ENCODE peak calls at places on chromosomes 13 and 19, in seven cellular contexts. One of them, this sample, is unnamed.
A peak's percentile ranks its signal among the peaks of the same experiment; 100 is the strongest.

GRCh38 chr19:58477871-58478270 is 1.7 kb downstream of the ZNF446 start:
- DNase-seq in mucosa of descending colon: no peak
- DNase-seq in CD8-positive, alpha-beta memory T cell: no peak
- DNase-seq in mesendoderm: no peak
- DNase-seq in cardiac muscle cell: no peak
- DNase-seq in upper lobe of right lung: no peak
- DNase-seq in trophoblast cell: no peak
- DNase-seq in this sample: no peak

GRCh38 chr19:5774921-5775320 is 9.6 kb downstream of the PRR22 start:
- DNase-seq in mesendoderm: no peak
- DNase-seq in upper lobe of right lung: no peak
- DNase-seq in trophoblast cell: no peak
- DNase-seq in mucosa of descending colon: no peak
- DNase-seq in cardiac muscle cell: no peak
- DNase-seq in CD8-positive, alpha-beta memory T cell: no peak
- DNase-seq in this sample: no peak

GRCh38 chr19:53132231-53132991 is at the start of gene ZNF415:
- DNase-seq in cardiac muscle cell: peak; percentile 83
- DNase-seq in trophoblast cell: peak; percentile 84
- DNase-seq in CD8-positive, alpha-beta memory T cell: peak; percentile 37
- DNase-seq in mucosa of descending colon: peak; percentile 80
- DNase-seq in upper lobe of right lung: peak; percentile 79
- DNase-seq in mesendoderm: peak; percentile 89
- DNase-seq in this sample: peak; percentile 92

GRCh38 chr13:81017525-81018152 is 676.7 kb upstream of the SPRY2 start:
- DNase-seq in trophoblast cell: no peak
- DNase-seq in upper lobe of right lung: no peak
- DNase-seq in mucosa of descending colon: no peak
- DNase-seq in cardiac muscle cell: peak; percentile 70
- DNase-seq in CD8-positive, alpha-beta memory T cell: peak; percentile 4
- DNase-seq in mesendoderm: peak; percentile 53
- DNase-seq in this sample: no peak

GRCh38 chr13:98187862-98188261 is 10.8 kb upstream of the RNF113B start:
- DNase-seq in upper lobe of right lung: no peak
- DNase-seq in CD8-positive, alpha-beta memory T cell: no peak
- DNase-seq in trophoblast cell: no peak
- DNase-seq in cardiac muscle cell: no peak
- DNase-seq in mesendoderm: no peak
- DNase-seq in mucosa of descending colon: no peak
- DNase-seq in this sample: no peak

GRCh38 chr19:39209196-39209595 is 5.1 kb upstream of the SYCN start:
- DNase-seq in mesendoderm: no peak
- DNase-seq in cardiac muscle cell: no peak
- DNase-seq in upper lobe of right lung: no peak
- DNase-seq in trophoblast cell: no peak
- DNase-seq in mucosa of descending colon: no peak
- DNase-seq in CD8-positive, alpha-beta memory T cell: no peak
- DNase-seq in this sample: no peak

GRCh38 chr13:32587774-32588165 is 1.5 kb downstream of the PDS5B start:
- DNase-seq in CD8-positive, alpha-beta memory T cell: no peak
- DNase-seq in cardiac muscle cell: no peak
- DNase-seq in upper lobe of right lung: no peak
- DNase-seq in mucosa of descending colon: no peak
- DNase-seq in mesendoderm: no peak
- DNase-seq in trophoblast cell: no peak
- DNase-seq in this sample: no peak

GRCh38 chr13:49690133-49690989 is 925 bp downstream of the EBPL start:
- DNase-seq in mucosa of descending colon: no peak
- DNase-seq in CD8-positive, alpha-beta memory T cell: no peak
- DNase-seq in cardiac muscle cell: peak; percentile 71
- DNase-seq in upper lobe of right lung: no peak
- DNase-seq in mesendoderm: peak; percentile 3
- DNase-seq in trophoblast cell: no peak
- DNase-seq in this sample: peak; percentile 73

GRCh38 chr19:3471954-3472655 is 8.2 kb downstream of the SMIM24 start:
- DNase-seq in trophoblast cell: no peak
- DNase-seq in upper lobe of right lung: peak; percentile 77
- DNase-seq in mesendoderm: no peak
- DNase-seq in mucosa of descending colon: no peak
- DNase-seq in cardiac muscle cell: peak; percentile 28
- DNase-seq in CD8-positive, alpha-beta memory T cell: no peak
- DNase-seq in this sample: no peak

DNA sequence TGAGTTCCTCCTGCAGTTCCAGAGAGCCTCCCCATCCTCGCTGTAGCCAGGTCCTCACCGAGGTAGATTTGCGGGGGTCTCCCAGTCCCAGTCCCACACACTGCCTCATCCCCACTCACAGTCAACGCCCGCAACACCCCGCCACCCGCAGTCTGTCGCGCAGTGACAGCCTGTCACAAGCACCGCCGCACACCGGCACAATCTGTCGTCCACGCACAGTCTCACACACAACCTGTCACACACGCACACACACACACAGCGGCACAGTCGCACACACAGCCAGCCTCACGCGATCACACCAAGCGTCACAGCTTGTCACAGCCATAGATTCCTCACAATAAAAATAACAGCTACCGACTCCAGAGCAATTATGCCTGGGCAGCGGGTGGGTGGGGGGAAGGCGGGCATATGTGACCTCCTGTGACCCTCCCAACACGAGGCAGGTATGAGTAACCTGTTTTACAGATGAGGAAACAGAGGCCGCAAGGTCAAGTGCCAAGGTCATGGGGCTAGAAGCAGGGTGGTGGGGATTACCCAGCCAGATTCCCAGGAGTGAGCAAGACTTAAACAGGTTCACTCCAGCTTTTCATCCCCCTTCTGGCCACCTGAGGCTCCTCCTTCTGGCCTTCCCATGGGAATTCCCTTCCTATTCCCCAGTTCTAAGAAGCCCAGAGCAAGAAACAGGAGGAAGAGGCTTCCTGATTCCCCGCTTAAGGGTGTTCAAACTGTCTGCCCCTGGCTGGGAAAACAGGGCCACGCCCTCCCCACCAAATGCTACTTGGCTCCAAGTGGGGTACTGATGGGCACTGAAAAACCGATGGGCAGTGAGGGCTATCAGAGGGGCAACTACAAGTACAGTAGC is 13.9 kb downstream of the NFIX start:
- DNase-seq in mesendoderm: peak; percentile 57
- DNase-seq in cardiac muscle cell: no peak
- DNase-seq in CD8-positive, alpha-beta memory T cell: no peak
- DNase-seq in mucosa of descending colon: no peak
- DNase-seq in upper lobe of right lung: no peak
- DNase-seq in trophoblast cell: no peak
- DNase-seq in this sample: no peak
- H3K4me1 ChIP-seq in mesendoderm: no peaks in the 10 kb centered on the region
- H3K4me1 ChIP-seq in cardiac muscle cell: no peaks in the 10 kb centered on the region
- H3K4me1 ChIP-seq in CD8-positive, alpha-beta memory T cell: peaks cover 21% of the 10 kb centered on the region
- H3K4me1 ChIP-seq in mucosa of descending colon: peaks cover 25% of the 10 kb centered on the region
- H3K4me1 ChIP-seq in upper lobe of right lung: peaks cover 78% of the 10 kb centered on the region
- H3K4me1 ChIP-seq in trophoblast cell: no peaks in the 10 kb centered on the region
- H3K4me1 ChIP-seq in this sample: peaks cover 27% of the 10 kb centered on the region

GRCh38 chr19:16447015-16447384 is 24.8 kb downstream of the EPS15L1 start:
- DNase-seq in cardiac muscle cell: peak; percentile 96
- DNase-seq in mucosa of descending colon: peak; percentile 79
- DNase-seq in upper lobe of right lung: peak; percentile 90
- DNase-seq in CD8-positive, alpha-beta memory T cell: peak; percentile 49
- DNase-seq in mesendoderm: no peak
- DNase-seq in trophoblast cell: peak; percentile 93
- DNase-seq in this sample: peak; percentile 86

GRCh38 chr19:16444273-16444597 is 27.5 kb downstream of the EPS15L1 start:
- DNase-seq in cardiac muscle cell: no peak
- DNase-seq in mucosa of descending colon: no peak
- DNase-seq in trophoblast cell: no peak
- DNase-seq in upper lobe of right lung: no peak
- DNase-seq in mesendoderm: no peak
- DNase-seq in CD8-positive, alpha-beta memory T cell: no peak
- DNase-seq in this sample: no peak

GRCh38 chr19:16442386-16443276 is 29.1 kb downstream of the EPS15L1 start:
- DNase-seq in mucosa of descending colon: peak; percentile 86
- DNase-seq in mesendoderm: no peak
- DNase-seq in trophoblast cell: no peak
- DNase-seq in cardiac muscle cell: no peak
- DNase-seq in upper lobe of right lung: no peak
- DNase-seq in CD8-positive, alpha-beta memory T cell: no peak
- DNase-seq in this sample: peak; percentile 40

GRCh38 chr19:16446108-16447014 is 25.4 kb downstream of the EPS15L1 start:
- DNase-seq in CD8-positive, alpha-beta memory T cell: no peak
- DNase-seq in upper lobe of right lung: no peak
- DNase-seq in mesendoderm: no peak
- DNase-seq in trophoblast cell: no peak
- DNase-seq in cardiac muscle cell: no peak
- DNase-seq in mucosa of descending colon: no peak
- DNase-seq in this sample: no peak

GRCh38 chr19:16445238-16446107 is 26.3 kb downstream of the EPS15L1 start:
- DNase-seq in mesendoderm: no peak
- DNase-seq in cardiac muscle cell: no peak
- DNase-seq in trophoblast cell: peak; percentile 68
- DNase-seq in mucosa of descending colon: no peak
- DNase-seq in CD8-positive, alpha-beta memory T cell: no peak
- DNase-seq in upper lobe of right lung: no peak
- DNase-seq in this sample: no peak
- H3K4me1 ChIP-seq in mesendoderm: peaks cover 4% of the 10 kb centered on the region
- H3K4me1 ChIP-seq in cardiac muscle cell: peaks cover 46% of the 10 kb centered on the region
- H3K4me1 ChIP-seq in trophoblast cell: peaks cover 23% of the 10 kb centered on the region
- H3K4me1 ChIP-seq in mucosa of descending colon: peaks cover 23% of the 10 kb centered on the region
- H3K4me1 ChIP-seq in CD8-positive, alpha-beta memory T cell: peaks cover 43% of the 10 kb centered on the region
- H3K4me1 ChIP-seq in upper lobe of right lung: peaks cover 50% of the 10 kb centered on the region
- H3K4me1 ChIP-seq in this sample: peaks cover 60% of the 10 kb centered on the region

DNA sequence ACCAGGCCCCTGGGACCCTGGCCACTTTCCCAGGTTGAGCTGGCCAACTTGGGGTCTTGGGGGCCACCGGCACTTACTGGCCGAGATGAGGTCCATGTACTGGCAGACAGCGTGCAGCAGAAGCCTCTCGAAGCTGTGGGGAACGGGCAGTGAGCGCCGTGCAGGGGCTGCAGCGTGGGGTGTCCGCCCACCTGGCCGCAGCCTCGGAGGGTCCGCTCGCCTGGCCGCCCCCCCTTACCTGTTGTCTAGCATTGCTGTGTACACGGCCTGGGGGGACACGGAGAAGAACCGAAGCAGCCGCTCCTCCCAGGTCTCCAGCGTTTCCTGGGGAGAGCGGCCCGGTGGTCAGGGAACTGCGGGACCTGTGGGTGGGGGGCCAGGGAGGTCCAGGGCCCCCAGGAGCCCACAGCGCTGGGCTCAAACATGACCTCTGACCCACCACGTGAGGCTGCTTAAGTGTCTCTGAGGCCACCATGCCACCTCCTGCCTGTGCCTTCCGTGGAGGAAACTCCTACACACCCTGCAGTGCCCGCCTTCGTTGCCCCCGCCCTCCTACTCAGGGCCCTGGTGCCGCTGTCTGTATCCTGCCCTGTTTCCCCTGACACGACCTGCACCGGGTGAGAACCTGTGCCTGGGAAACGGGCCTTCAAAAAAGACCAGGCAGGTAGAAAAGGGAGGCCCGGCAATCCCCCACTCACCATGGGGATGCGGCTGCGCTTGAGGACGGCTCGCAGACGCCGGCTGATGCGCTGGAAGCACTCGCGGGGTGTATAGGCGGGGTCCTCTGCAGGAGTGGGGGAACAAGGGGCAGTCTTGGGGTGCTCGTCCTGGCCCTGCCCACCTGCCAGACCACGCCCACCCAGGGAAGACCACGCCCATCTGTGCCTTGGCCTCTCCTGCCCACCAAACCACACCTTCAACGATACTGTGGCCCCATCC is 6.3 kb downstream of the RNU6-9 start:
- DNase-seq in mucosa of descending colon: no peak
- DNase-seq in cardiac muscle cell: no peak
- DNase-seq in trophoblast cell: no peak
- DNase-seq in upper lobe of right lung: no peak
- DNase-seq in CD8-positive, alpha-beta memory T cell: no peak
- DNase-seq in mesendoderm: no peak
- DNase-seq in this sample: no peak
- H3K4me1 ChIP-seq in mucosa of descending colon: peaks cover 2% of the 10 kb centered on the region
- H3K4me1 ChIP-seq in cardiac muscle cell: no peaks in the 10 kb centered on the region
- H3K4me1 ChIP-seq in trophoblast cell: peaks cover 5% of the 10 kb centered on the region
- H3K4me1 ChIP-seq in upper lobe of right lung: no peaks in the 10 kb centered on the region
- H3K4me1 ChIP-seq in CD8-positive, alpha-beta memory T cell: peaks cover 17% of the 10 kb centered on the region
- H3K4me1 ChIP-seq in mesendoderm: no peaks in the 10 kb centered on the region
- H3K4me1 ChIP-seq in this sample: peaks cover 6% of the 10 kb centered on the region

DNA sequence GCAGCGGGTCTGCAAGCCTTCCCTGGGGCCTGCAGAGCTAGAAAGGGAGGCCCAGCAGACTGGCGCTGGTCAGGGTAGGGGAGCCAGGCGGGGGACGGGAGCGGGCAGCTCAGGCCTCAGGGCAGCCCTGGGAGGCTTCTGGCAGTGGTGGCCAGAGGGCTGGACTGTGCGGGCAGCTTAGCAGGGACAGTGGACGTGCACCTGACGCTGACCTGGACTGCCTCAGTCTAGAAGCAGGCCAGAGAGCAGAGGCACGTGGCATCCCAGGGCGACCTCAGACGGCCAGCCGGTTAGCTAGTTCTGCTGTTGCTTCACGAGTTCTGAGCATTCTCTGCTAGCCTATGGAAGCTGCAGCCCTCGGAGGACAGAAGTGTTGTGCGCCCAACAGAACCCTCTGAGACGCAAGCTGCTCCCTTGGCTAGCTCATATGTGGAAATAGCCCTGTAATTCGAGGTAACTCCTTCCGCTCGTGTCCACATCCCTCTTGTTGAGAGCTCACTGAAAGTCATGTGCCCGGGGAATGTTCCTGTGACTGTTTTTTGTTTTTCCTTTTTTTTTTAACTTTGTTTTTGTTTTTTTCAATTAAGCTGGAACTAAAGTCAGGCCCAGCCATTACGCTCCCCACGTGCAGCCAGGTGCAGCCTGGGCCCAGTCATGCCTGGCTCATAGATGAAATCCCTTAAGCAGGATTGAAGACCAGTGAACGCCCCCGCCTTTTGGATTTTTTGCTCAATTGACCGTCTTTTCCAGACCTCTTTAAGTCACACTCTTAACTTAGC is 1.9 kb upstream of the FAM174C start:
- DNase-seq in trophoblast cell: peak; percentile 77
- DNase-seq in CD8-positive, alpha-beta memory T cell: no peak
- DNase-seq in cardiac muscle cell: no peak
- DNase-seq in upper lobe of right lung: no peak
- DNase-seq in mesendoderm: no peak
- DNase-seq in mucosa of descending colon: no peak
- DNase-seq in this sample: no peak
- H3K4me1 ChIP-seq in trophoblast cell: peaks cover 31% of the 10 kb centered on the region
- H3K4me1 ChIP-seq in CD8-positive, alpha-beta memory T cell: peaks cover 72% of the 10 kb centered on the region
- H3K4me1 ChIP-seq in cardiac muscle cell: peaks cover 23% of the 10 kb centered on the region
- H3K4me1 ChIP-seq in upper lobe of right lung: peaks cover 61% of the 10 kb centered on the region
- H3K4me1 ChIP-seq in mesendoderm: no peaks in the 10 kb centered on the region
- H3K4me1 ChIP-seq in mucosa of descending colon: peaks cover 71% of the 10 kb centered on the region
- H3K4me1 ChIP-seq in this sample: peaks cover 51% of the 10 kb centered on the region

This sample was measured in adrenal gland.